ENCODE peak calls at places on chromosomes 6 and 20, in five cellular contexts. W, L, A, I and B are unnamed samples.

GRCh38 chr20:41664584-41664983 is 46.4 kb upstream of the CHD6 start:
- DNase-seq in W (peak; percentile 72), L (peak; percentile 59), A (peak; percentile 59), I (peak; percentile 22), B (peak; percentile 66)

GRCh38 chr6:45351667-45352066 is 23.5 kb downstream of the RUNX2 start:
- DNase-seq in W (peak; percentile 16), L (no peak), A (no peak), I (no peak), B (no peak)

GRCh38 chr6:97081010-97081573 is 156.6 kb downstream of the KLHL32 start:
- DNase-seq in W (no peak), L (no peak), A (no peak), I (no peak), B (peak; percentile 44)

GRCh38 chr6:169950558-169950957 is 199.1 kb downstream of the ERMARD start:
- DNase-seq in W (no peak), L (peak; percentile 22), A (no peak), I (no peak), B (no peak)

GRCh38 chr6:80969439-80969838 is 783.0 kb downstream of the TENT5A start:
- DNase-seq in W (no peak), L (no peak), A (no peak), I (no peak), B (no peak)

GRCh38 chr6:21824431-21825180 is 231.1 kb downstream of the SOX4 start:
- DNase-seq in W (no peak), L (peak; percentile 30), A (no peak), I (no peak), B (no peak)

GRCh38 chr6:144528605-144529425 is 243.7 kb downstream of the UTRN start:
- DNase-seq in W (no peak), L (no peak), A (no peak), I (no peak), B (peak; percentile 41)

GRCh38 chr6:55957961-55958422 is 82.6 kb upstream of the BMP5 start:
- DNase-seq in W (no peak), L (no peak), A (no peak), I (no peak), B (no peak)

GRCh38 chr20:19897891-19898290 is 119.3 kb upstream of the NAA20 start:
- DNase-seq in W (no peak), L (no peak), A (no peak), I (no peak), B (no peak)

GRCh38 chr6:111985202-111985731 is 68.6 kb upstream of the CCN6 start:
- DNase-seq in W (no peak), L (no peak), A (no peak), I (no peak), B (peak; percentile 96)

GRCh38 chr6:147131728-147132127 is 72.5 kb upstream of the STXBP5 start:
- DNase-seq in W (peak; percentile 30), L (peak; percentile 8), A (no peak), I (no peak), B (peak; percentile 30)

GRCh38 chr20:53948383-53949318 is 121.7 kb downstream of the BCAS1 start:
- DNase-seq in W (no peak), L (no peak), A (no peak), I (no peak), B (no peak)

GRCh38 chr6:111482959-111483735 is at the start of gene REV3L:
- DNase-seq in W (peak; percentile 86), L (peak; percentile 90), A (peak; percentile 61), I (peak; percentile 90), B (peak; percentile 91)

GRCh38 chr6:148349466-148349865 is 6.8 kb downstream of the SASH1 start:
- DNase-seq in W (no peak), L (no peak), A (no peak), I (no peak), B (no peak)

GRCh38 chr6:121485359-121485809 is 49.9 kb downstream of the GJA1 start:
- DNase-seq in W (no peak), L (peak; percentile 82), A (no peak), I (no peak), B (peak; percentile 25)

GRCh38 chr6:41645007-41645618 is 6.8 kb downstream of the MDFI start:
- DNase-seq in W (no peak), L (no peak), A (no peak), I (no peak), B (peak; percentile 43)

GRCh38 chr20:61533231-61533631 is 281.2 kb downstream of the CDH4 start:
- DNase-seq in W (no peak), L (no peak), A (no peak), I (no peak), B (no peak)

GRCh38 chr20:3645309-3646066 is 17.7 kb downstream of the GFRA4 start:
- DNase-seq in W (no peak), L (no peak), A (no peak), I (no peak), B (no peak)

GRCh38 chr6:169451065-169451840 is 197.6 kb upstream of the THBS2 start:
- DNase-seq in W (no peak), L (no peak), A (no peak), I (no peak), B (no peak)

GRCh38 chr6:81613606-81614005 is 138.9 kb downstream of the TENT5A start:
- DNase-seq in W (no peak), L (no peak), A (no peak), I (no peak), B (no peak)

GRCh38 chr6:89792881-89793280 is 26.7 kb downstream of the MDN1 start:
- DNase-seq in W (peak; percentile 21), L (peak; percentile 53), A (no peak), I (peak; percentile 52), B (peak; percentile 58)
- TF ChIP-seq JUNB in W (no peak), L (no peak), A (no peak), I (no peak), B (no peak)

GRCh38 chr20:56865055-56865454 is 235.9 kb downstream of the TFAP2C start:
- DNase-seq in W (no peak), L (no peak), A (no peak), I (no peak), B (no peak)

GRCh38 chr20:56859751-56860366 is 230.8 kb downstream of the TFAP2C start:
- DNase-seq in W (no peak), L (no peak), A (no peak), I (no peak), B (peak; percentile 55)

GRCh38 chr20:56859039-56859750 is 230.1 kb downstream of the TFAP2C start:
- DNase-seq in W (no peak), L (no peak), A (no peak), I (no peak), B (no peak)

GRCh38 chr20:56861590-56861989 is 232.5 kb downstream of the TFAP2C start:
- DNase-seq in W (no peak), L (no peak), A (no peak), I (no peak), B (peak; percentile 20)

GRCh38 chr20:56860413-56860812 is 231.3 kb downstream of the TFAP2C start:
- DNase-seq in W (no peak), L (no peak), A (no peak), I (no peak), B (no peak)
- H3K4me3 ChIP-seq in W (no peak overlapping the region), L (no peak overlapping the region), A (no peak overlapping the region), I (no peak overlapping the region), B (peak overlapping the region; percentile 44)

GRCh38 chr20:33829636-33830035 is 18.5 kb downstream of the CHMP4B start:
- DNase-seq in W (peak; percentile 37), L (no peak), A (no peak), I (no peak), B (no peak)

GRCh38 chr20:33832113-33832853 is 21.1 kb downstream of the CHMP4B start:
- DNase-seq in W (no peak), L (no peak), A (no peak), I (no peak), B (peak; percentile 53)

GRCh38 chr20:33828912-33829560 is 17.9 kb downstream of the CHMP4B start:
- DNase-seq in W (no peak), L (no peak), A (no peak), I (no peak), B (no peak)

GRCh38 chr20:33828326-33828834 is 17.2 kb downstream of the CHMP4B start:
- DNase-seq in W (no peak), L (no peak), A (no peak), I (no peak), B (no peak)

DNA sequence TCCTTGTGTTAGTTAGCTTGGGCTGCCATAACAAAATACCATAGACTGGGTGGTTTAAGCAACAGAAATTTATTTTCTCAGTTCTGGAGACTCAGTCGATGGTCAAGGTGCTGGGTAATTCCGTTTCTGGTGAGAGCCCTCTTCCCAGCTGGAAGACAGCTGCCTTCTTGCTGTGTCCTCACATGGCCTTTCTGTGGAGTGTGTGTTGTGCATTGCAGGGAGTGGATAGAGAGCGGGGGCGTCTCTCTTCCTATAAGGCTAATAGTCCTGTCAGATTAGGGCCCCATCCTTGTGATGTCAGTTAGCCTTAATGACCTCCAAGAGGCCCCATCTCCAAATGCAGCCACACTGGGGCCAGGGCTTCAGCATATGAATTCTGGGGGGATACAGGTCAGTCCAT is 19.2 kb downstream of the CHMP4B start:
- DNase-seq in W (no peak), L (no peak), A (no peak), I (no peak), B (no peak)
- H3K4me1 ChIP-seq in W (peaks cover 12% of the 10 kb centered on the region), L (peaks cover 18% of the 10 kb centered on the region), A (peaks cover 9% of the 10 kb centered on the region), I (peaks cover 41% of the 10 kb centered on the region), B (peaks cover 39% of the 10 kb centered on the region)

GRCh38 chr6:105432797-105433196 is 29.9 kb upstream of the PREP start:
- DNase-seq in W (no peak), L (peak; percentile 54), A (no peak), I (peak; percentile 10), B (peak; percentile 11)
- TF ChIP-seq JUNB in W (no peak), L (peak; percentile 80), A (peak; percentile 32), I (no peak), B (no peak)

DNA sequence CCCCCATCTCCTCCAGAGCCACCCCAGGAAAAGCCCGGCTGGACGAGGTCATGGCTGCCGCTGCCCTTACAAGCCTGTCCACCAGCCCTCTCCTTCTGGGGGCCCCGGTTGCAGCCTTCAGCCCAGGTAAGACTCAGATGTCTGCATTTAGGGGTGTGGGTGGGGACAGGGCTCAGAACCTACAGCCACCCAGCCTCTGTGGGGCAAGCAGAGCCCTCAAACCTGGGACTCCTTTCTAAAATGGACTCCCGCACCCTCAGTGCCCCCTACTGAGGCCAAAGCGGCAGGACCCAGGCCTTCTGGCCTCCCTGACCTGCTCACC is 1.7 kb downstream of the SLC2A4RG start:
- DNase-seq in W (no peak), L (no peak), A (no peak), I (no peak), B (no peak)
- H3K4me3 ChIP-seq in W (peak overlapping the region; percentile 66), L (peak overlapping the region; percentile 97), A (no peak overlapping the region), I (peak overlapping the region; percentile 61), B (peak overlapping the region; percentile 71)

GRCh38 chr20:44967207-44967807 is 995 bp downstream of the STK4 start:
- DNase-seq in W (no peak), L (no peak), A (no peak), I (peak; percentile 49), B (no peak)
- H3K4me1 ChIP-seq in W (peaks cover 14% of the 10 kb centered on the region), L (peaks cover 27% of the 10 kb centered on the region), A (peaks cover 13% of the 10 kb centered on the region), I (peaks cover 60% of the 10 kb centered on the region), B (peaks cover 18% of the 10 kb centered on the region)